ENCODE peak calls at places on chromosomes 4 and X, in ten cellular contexts. S is choroid plexus epithelial cell, L is pancreas, Z is WERI-Rb-1, K is psoas muscle, U is A673, V is stomach, W is bronchial epithelial cell, C is spleen, A is coronary artery. P is an unnamed sample.

GRCh38 chrX:130170752-130171445 is 863 bp upstream of the RAB33A start:
- DNase-seq in W (no peak), K (no peak), Z (no peak), V (peak; percentile 31), S (peak; percentile 34), A (no peak), C (peak; percentile 88), L (no peak), U (peak; percentile 85), P (peak; percentile 73)

GRCh38 chr4:129926936-129927335 is 831.0 kb downstream of the C4orf33 start:
- DNase-seq in W (no peak), A (no peak), Z (no peak), V (no peak), L (no peak), K (no peak), S (peak; percentile 3), U (peak; percentile 52), C (no peak), P (no peak)

GRCh38 chr4:77358315-77358928 is 201.4 kb downstream of the CCNG2 start:
- DNase-seq in W (peak; percentile 47), L (no peak), Z (no peak), U (peak; percentile 20), A (no peak), C (no peak), K (no peak), V (no peak), S (peak; percentile 58), P (no peak)

GRCh38 chr4:123433976-123434375 is 37.4 kb downstream of the SPRY1 start:
- DNase-seq in S (no peak), C (no peak), K (peak; percentile 56), U (no peak), Z (peak; percentile 62), W (no peak), A (no peak), L (no peak), V (no peak), P (no peak)

GRCh38 chrX:6941041-6941440 is 206.5 kb upstream of the STS start:
- DNase-seq in C (no peak), V (no peak), A (no peak), Z (no peak), W (peak; percentile 1), U (no peak), S (peak; percentile 0), L (no peak), K (no peak), P (no peak)

GRCh38 chr4:156778606-156779005 is 193.0 kb downstream of the PDGFC start:
- DNase-seq in L (no peak), W (peak; percentile 82), C (no peak), S (peak; percentile 88), U (no peak), V (no peak), K (no peak), A (no peak), Z (no peak), P (no peak)

GRCh38 chr4:167713756-167714155 is 378.6 kb upstream of the ANXA10 start:
- DNase-seq in U (no peak), K (no peak), W (peak; percentile 33), C (no peak), V (no peak), Z (no peak), L (no peak), A (no peak), S (peak; percentile 86), P (no peak)

GRCh38 chr4:80614319-80614718 is 278.8 kb downstream of the CFAP299 start:
- DNase-seq in L (no peak), K (no peak), V (no peak), C (no peak), U (no peak), A (no peak), Z (no peak), W (no peak), S (no peak), P (peak; percentile 14)

GRCh38 chrX:40166582-40166981 is 68.8 kb upstream of the BCOR start:
- DNase-seq in W (no peak), L (no peak), V (no peak), S (no peak), A (no peak), K (peak; percentile 56), Z (peak; percentile 74), U (peak; percentile 75), C (peak; percentile 66), P (peak; percentile 61)

GRCh38 chr4:147207941-147208340 is 262.3 kb upstream of the TTC29 start:
- DNase-seq in V (no peak), U (no peak), C (no peak), Z (no peak), L (no peak), W (no peak), A (no peak), S (no peak), K (no peak), P (no peak)

GRCh38 chrX:24702362-24703184 is 8.9 kb downstream of the POLA1 start:
- DNase-seq in L (no peak), K (no peak), W (no peak), A (no peak), U (no peak), S (no peak), C (no peak), Z (no peak), V (no peak), P (no peak)

GRCh38 chr4:185351691-185352090 is 44.0 kb downstream of the LRP2BP start:
- DNase-seq in S (no peak), L (no peak), U (no peak), V (no peak), W (no peak), K (no peak), C (no peak), A (no peak), Z (peak; percentile 58), P (no peak)

GRCh38 chr4:126603210-126603609 is 1029.5 kb upstream of the INTU start:
- DNase-seq in U (no peak), K (no peak), V (no peak), S (no peak), Z (no peak), L (no peak), W (no peak), A (no peak), C (no peak), P (no peak)

GRCh38 chr4:16236402-16237023 is 10.2 kb upstream of the TAPT1 start:
- DNase-seq in C (no peak), L (no peak), K (no peak), V (no peak), W (no peak), A (no peak), Z (no peak), S (no peak), U (no peak), P (no peak)

GRCh38 chr4:16240300-16240699 is 14.0 kb upstream of the TAPT1 start:
- DNase-seq in V (no peak), U (no peak), A (no peak), S (no peak), L (no peak), C (no peak), Z (no peak), W (no peak), K (no peak), P (no peak)

GRCh38 chr4:16238304-16238703 is 12.0 kb upstream of the TAPT1 start:
- DNase-seq in U (no peak), A (no peak), S (peak; percentile 5), L (no peak), C (no peak), W (no peak), Z (no peak), K (no peak), V (no peak), P (no peak)

GRCh38 chr4:16239086-16239485 is 12.8 kb upstream of the TAPT1 start:
- DNase-seq in L (no peak), U (no peak), Z (no peak), A (no peak), C (no peak), V (no peak), K (no peak), S (no peak), W (no peak), P (no peak)

GRCh38 chr4:16237715-16238114 is 11.4 kb upstream of the TAPT1 start:
- DNase-seq in C (no peak), W (no peak), K (no peak), Z (no peak), S (no peak), L (no peak), A (no peak), U (no peak), V (no peak), P (no peak)
- TF ChIP-seq CTCF in C (no peak), W (no peak), K (no peak), Z (no peak), S (no peak), L (no peak), A (no peak), U (no peak), V (no peak), P (no peak)

GRCh38 chrX:119728487-119728886 is 29.9 kb upstream of the SOWAHD start:
- DNase-seq in K (no peak), C (peak; percentile 40), A (no peak), W (no peak), U (no peak), S (no peak), Z (peak; percentile 34), V (no peak), L (no peak), P (peak; percentile 20)
- TF ChIP-seq CTCF in K (no peak), C (no peak), A (no peak), W (peak; percentile 32), U (no peak), S (peak; percentile 24), Z (peak; percentile 71), V (no peak), L (no peak), P (no peak)

DNA sequence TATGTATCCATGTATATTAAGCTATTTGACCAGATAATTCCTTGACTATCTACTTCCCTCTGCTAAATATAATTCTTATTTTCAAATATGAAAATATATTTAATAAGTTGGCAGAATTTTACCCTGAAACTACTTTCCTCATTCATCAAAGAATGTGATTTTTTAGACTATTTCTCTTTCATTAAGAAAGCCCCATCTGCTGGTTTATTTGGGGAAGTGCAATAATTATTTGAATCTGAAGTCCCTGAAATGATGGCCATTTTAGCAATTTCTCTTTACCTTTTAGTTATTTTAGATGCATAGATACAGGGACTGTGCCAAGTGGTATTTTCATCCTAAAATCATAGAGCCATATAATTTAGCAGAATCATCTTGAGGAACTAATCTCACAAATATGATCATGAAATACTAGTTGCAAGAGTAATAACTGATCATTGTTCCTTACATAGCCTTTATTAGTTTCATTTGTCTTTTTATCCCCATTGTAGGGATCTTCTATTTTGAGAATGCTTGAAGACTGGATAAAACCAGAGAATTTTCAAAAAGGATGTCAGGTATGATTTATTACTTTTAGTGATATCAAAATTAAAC is 39.0 kb downstream of the ENPEP start:
- DNase-seq in V (no peak), Z (no peak), S (peak; percentile 65), U (peak; percentile 78), L (no peak), C (no peak), A (no peak), W (peak; percentile 43), K (no peak), P (no peak)
- TF ChIP-seq CTCF in V (no peak), Z (peak; percentile 24), S (peak; percentile 55), U (peak; percentile 74), L (peak; percentile 19), C (peak; percentile 24), A (peak; percentile 50), W (peak; percentile 30), K (peak; percentile 66), P (peak; percentile 77)

DNA sequence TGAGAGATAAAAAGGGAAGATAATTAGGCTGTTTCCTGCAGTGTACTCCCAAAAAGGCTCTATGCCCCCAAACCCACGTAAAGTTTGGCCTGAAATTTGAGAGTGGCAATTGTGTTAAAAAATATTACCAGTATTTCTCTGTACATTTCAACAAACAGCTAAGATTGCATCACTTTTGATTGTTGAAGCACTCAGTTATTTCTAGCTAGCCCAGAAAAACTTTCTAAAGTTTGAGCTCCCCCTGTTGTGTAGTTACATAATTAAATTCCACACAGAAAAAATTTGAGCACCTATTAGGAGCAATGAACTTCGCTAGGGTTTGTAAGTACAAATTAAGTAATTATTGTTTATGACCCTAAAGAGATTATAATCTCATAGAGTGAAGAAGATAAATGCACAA is 109.4 kb downstream of the DLG3 start:
- DNase-seq in Z (no peak), S (peak; percentile 52), V (no peak), K (no peak), A (no peak), C (no peak), L (no peak), W (peak; percentile 47), U (peak; percentile 17), P (no peak)
- TF ChIP-seq CTCF in Z (no peak), S (no peak), V (no peak), K (no peak), A (no peak), C (no peak), L (no peak), W (peak; percentile 4), U (peak; percentile 39), P (no peak)